ENCODE peak calls at places on chromosomes 1 and 21, in six cellular contexts. N is IMR-90, X is mesendoderm, E is neuronal stem cell, F is H1, O is mesenchymal stem cell. R is an unnamed sample.

GRCh38 chr1:75130865-75131592 is 3.2 kb upstream of the LHX8 start:
- DNase-seq in E (peak; percentile 37), O (no peak), F (no peak), X (peak; percentile 67), N (no peak), R (peak; percentile 74)

GRCh38 chr1:15681346-15682290 is 2.5 kb upstream of the PLEKHM2 start:
- DNase-seq in F (no peak), O (no peak), E (no peak), N (no peak), X (no peak), R (no peak)

GRCh38 chr1:240092301-240093119 is 827 bp downstream of the FMN2 start:
- DNase-seq in O (peak; percentile 74), N (peak; percentile 74), F (no peak), E (peak; percentile 44), X (peak; percentile 80), R (peak; percentile 56)

GRCh38 chr21:42513985-42514882 is 582 bp downstream of the SLC37A1 start:
- DNase-seq in O (peak; percentile 58), X (peak; percentile 49), F (no peak), N (no peak), E (no peak), R (peak; percentile 81)

GRCh38 chr21:39444406-39445145 is 1.0 kb downstream of the LCA5L start:
- DNase-seq in O (peak; percentile 84), F (no peak), X (peak; percentile 58), N (peak; percentile 58), E (no peak), R (no peak)

GRCh38 chr1:36062321-36062720 is 21.6 kb upstream of the TEKT2 start:
- DNase-seq in E (no peak), F (no peak), O (no peak), N (no peak), X (no peak), R (no peak)

GRCh38 chr1:90721210-90722194 is 4.4 kb upstream of the BARHL2 start:
- DNase-seq in F (no peak), O (peak; percentile 59), X (peak; percentile 87), N (peak; percentile 41), E (no peak), R (peak; percentile 78)

GRCh38 chr1:72281637-72282270 is 585 bp downstream of the NEGR1 start:
- DNase-seq in F (no peak), N (peak; percentile 2), X (no peak), E (peak; percentile 14), O (no peak), R (no peak)

GRCh38 chr1:28642056-28642846 is 616 bp downstream of the TAF12 start:
- DNase-seq in N (peak; percentile 6), F (no peak), X (no peak), E (peak; percentile 21), O (no peak), R (no peak)

GRCh38 chr1:40745180-40745579 is 38.4 kb upstream of the KCNQ4 start:
- DNase-seq in E (no peak), O (no peak), F (no peak), X (peak; percentile 13), N (peak; percentile 80), R (no peak)

GRCh38 chr1:87452648-87453047 is 124.0 kb downstream of the LMO4 start:
- DNase-seq in E (no peak), F (no peak), N (no peak), X (no peak), O (no peak), R (no peak)

GRCh38 chr1:19504796-19505693 is 19.7 kb upstream of the CAPZB start:
- DNase-seq in O (peak; percentile 89), E (no peak), F (no peak), X (no peak), N (peak; percentile 95), R (no peak)

GRCh38 chr21:39845581-39846130 is 21.6 kb upstream of the PCP4 start:
- DNase-seq in E (peak; percentile 27), N (no peak), F (no peak), O (no peak), X (no peak), R (no peak)

GRCh38 chr1:17551755-17552234 is 12.3 kb downstream of the ARHGEF10L start:
- DNase-seq in X (no peak), N (peak; percentile 65), O (peak; percentile 80), E (no peak), F (no peak), R (no peak)

GRCh38 chr21:45893166-45894106 is 88.1 kb upstream of the COL6A1 start:
- DNase-seq in N (no peak), E (no peak), F (no peak), O (no peak), X (no peak), R (no peak)

GRCh38 chr21:42279341-42279871 is 35.8 kb downstream of the TFF3 start:
- DNase-seq in F (no peak), N (no peak), X (no peak), O (no peak), E (no peak), R (no peak)

GRCh38 chr21:37368536-37369279 is 2.1 kb downstream of the DYRK1A start:
- DNase-seq in E (no peak), X (no peak), F (no peak), N (peak; percentile 48), O (peak; percentile 60), R (no peak)

GRCh38 chr1:72435025-72435424 is 152.7 kb upstream of the NEGR1 start:
- DNase-seq in N (peak; percentile 80), O (no peak), X (no peak), E (no peak), F (no peak), R (no peak)

DNA sequence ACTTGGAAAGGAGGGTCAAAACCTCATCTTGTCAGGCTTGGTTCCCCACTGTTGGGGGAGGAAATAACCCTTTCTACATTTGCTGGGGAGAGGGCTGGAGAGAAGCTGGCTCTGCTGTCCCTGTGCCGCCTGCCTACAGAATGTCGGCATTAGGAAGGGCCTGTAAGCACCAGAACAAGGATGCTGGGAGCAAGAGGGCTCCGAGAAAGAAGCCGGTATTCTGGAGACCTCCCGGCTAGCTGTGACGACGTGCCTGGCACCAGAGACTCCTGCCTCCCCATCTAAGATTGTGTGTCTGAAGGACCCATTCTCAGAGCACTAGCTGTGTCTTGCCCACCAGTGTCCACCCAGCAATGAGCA is 6.8 kb downstream of the MYBPHL start:
- DNase-seq in X (no peak), E (no peak), N (no peak), O (no peak), F (no peak), R (no peak)
- H3K18ac ChIP-seq in X (no peak overlapping the region), E (peak overlapping the region; percentile 11), N (peak overlapping the region; percentile 73), O (no peak overlapping the region), F (no peak overlapping the region), R (no peak overlapping the region)

DNA sequence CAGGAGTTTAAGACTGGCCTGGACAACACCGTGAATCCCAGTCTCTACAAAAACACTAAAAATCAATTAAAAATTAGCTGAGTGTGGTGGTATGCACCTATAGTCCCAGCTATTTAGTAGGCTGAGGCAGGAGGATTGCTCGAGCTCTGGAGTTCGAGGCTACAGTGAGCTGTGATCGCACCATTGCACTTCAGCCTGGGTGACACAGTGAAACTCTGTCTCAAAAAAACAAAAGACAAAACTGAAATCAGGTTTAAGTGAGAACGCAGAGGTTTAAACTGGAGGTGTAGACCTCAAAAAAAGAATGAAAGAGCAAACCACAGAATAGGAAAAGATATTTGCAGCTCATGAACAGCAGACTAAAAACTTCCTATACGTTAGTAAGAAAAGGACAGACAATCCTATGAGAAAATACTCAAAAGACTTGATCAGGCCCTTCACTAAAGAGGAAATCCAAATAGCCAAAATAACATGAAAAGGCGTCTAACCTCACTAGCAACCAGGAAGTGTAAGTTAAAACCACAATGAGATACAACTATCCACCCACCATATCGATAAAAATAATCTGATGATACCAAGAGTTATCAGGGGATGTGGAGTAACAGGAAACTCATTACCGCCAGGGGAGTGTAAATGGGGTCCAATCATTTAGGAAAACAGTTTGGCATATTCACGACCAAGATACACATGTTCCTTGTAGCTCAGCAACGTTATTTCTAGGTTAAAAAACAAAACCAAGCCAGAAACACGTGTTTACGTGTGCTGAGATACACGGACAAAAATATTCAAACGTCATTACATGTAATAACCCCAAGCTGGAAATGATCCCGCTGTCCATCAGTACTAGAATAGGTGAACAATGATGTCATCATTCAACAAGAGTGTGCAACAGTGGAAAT is 9.8 kb downstream of the TNFRSF9 start:
- DNase-seq in O (no peak), X (no peak), E (no peak), F (no peak), N (no peak), R (no peak)
- H3K23ac ChIP-seq in O (no peak overlapping the region), X (no peak overlapping the region), E (no peak overlapping the region), F (no peak overlapping the region), N (no peak overlapping the region), R (no peak overlapping the region)

GRCh38 chr1:161226759-161227158 is 899 bp downstream of the TOMM40L start:
- DNase-seq in O (no peak), E (no peak), F (no peak), N (no peak), X (no peak), R (no peak)

GRCh38 chr1:161227196-161227871 is 1.5 kb downstream of the TOMM40L start:
- DNase-seq in F (no peak), O (peak; percentile 77), N (peak; percentile 69), E (peak; percentile 81), X (peak; percentile 77), R (peak; percentile 78)

GRCh38 chr1:161225534-161226319 is at the start of gene TOMM40L:
- DNase-seq in O (peak; percentile 100), X (peak; percentile 100), E (peak; percentile 97), N (peak; percentile 100), F (peak; percentile 96), R (peak; percentile 97)

GRCh38 chr1:161225178-161225533 is 704 bp upstream of the TOMM40L start:
- DNase-seq in F (no peak), E (no peak), O (no peak), X (no peak), N (no peak), R (no peak)

DNA sequence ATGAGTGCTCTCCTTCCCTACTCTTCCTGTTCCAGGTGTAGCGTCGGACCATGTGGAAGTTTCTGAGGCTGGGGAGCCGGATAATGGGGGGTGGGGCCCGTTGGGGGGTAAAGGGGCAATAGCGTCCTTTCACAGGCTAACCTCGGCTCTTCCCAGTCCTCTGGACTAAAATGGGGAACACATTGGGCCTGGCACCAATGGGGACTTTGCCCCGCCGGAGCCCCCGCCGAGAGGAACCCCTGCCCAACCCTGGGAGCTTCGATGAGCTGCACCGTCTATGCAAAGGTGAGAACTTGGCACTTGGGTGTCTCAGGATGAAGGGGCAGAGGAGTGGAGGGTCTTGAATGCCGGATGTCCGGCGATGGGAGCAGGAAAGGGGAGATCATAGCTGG is 456 bp downstream of the TOMM40L start:
- DNase-seq in F (no peak), O (no peak), N (no peak), E (no peak), X (no peak), R (no peak)
- H3K18ac ChIP-seq in F (peak overlapping the region; percentile 87), O (peak overlapping the region; percentile 52), N (peak overlapping the region; percentile 16), E (peak overlapping the region; percentile 12), X (peak overlapping the region; percentile 61), R (no peak overlapping the region)

GRCh38 chr21:25503981-25504380 is 103.3 kb downstream of the MRPL39 start:
- DNase-seq in O (no peak), F (no peak), N (no peak), X (no peak), E (no peak), R (no peak)

GRCh38 chr21:25501448-25501847 is 105.8 kb downstream of the MRPL39 start:
- DNase-seq in X (no peak), N (no peak), O (no peak), F (no peak), E (no peak), R (no peak)

GRCh38 chr21:25501996-25502665 is 105.2 kb downstream of the MRPL39 start:
- DNase-seq in F (no peak), O (no peak), X (no peak), N (no peak), E (no peak), R (no peak)

GRCh38 chr21:25496825-25497482 is 110.3 kb downstream of the MRPL39 start:
- DNase-seq in F (no peak), O (no peak), N (peak; percentile 77), X (no peak), E (no peak), R (no peak)

GRCh38 chr21:25500598-25500997 is 106.7 kb downstream of the MRPL39 start:
- DNase-seq in N (no peak), E (no peak), F (no peak), O (no peak), X (no peak), R (no peak)
- H3K23ac ChIP-seq in N (no peak overlapping the region), E (no peak overlapping the region), F (no peak overlapping the region), O (no peak overlapping the region), X (no peak overlapping the region), R (no peak overlapping the region)